ENCODE peak calls at places on chromosome 1, in ten cellular contexts. F is neural crest cell, E is fibroblast of lung, U is tibial artery, J is Calu3, C is hepatocyte, Z is fibroblast of pulmonary artery, T is psoas muscle, Y is nephron progenitor cell, W is cardiac muscle cell. S is an unnamed sample.

GRCh38 chr1:214364335-214364734 is 83.4 kb downstream of the SMYD2 start:
- DNase-seq in W (no peak), T (peak; percentile 49), E (peak; percentile 59), U (peak; percentile 78), J (no peak), C (peak; percentile 16), Z (peak; percentile 45), Y (no peak), F (no peak), S (no peak)

GRCh38 chr1:172466795-172467407 is 23.0 kb upstream of the PIGC start:
- DNase-seq in Z (no peak), C (peak; percentile 48), T (no peak), E (peak; percentile 35), J (peak; percentile 51), W (no peak), Y (no peak), F (no peak), U (no peak), S (no peak)

GRCh38 chr1:205582471-205583291 is 49.1 kb downstream of the ELK4 start:
- DNase-seq in E (no peak), U (peak; percentile 53), Z (no peak), C (no peak), J (no peak), Y (no peak), W (no peak), F (no peak), T (no peak), S (peak; percentile 27)

GRCh38 chr1:5597171-5597864 is 394.9 kb downstream of the NPHP4 start:
- DNase-seq in Z (no peak), J (no peak), Y (no peak), E (no peak), C (peak; percentile 70), T (no peak), U (no peak), F (no peak), W (peak; percentile 11), S (no peak)

GRCh38 chr1:53327183-53327941 is 508 bp downstream of the LRP8 start:
- DNase-seq in C (peak; percentile 46), Z (no peak), J (peak; percentile 41), Y (peak; percentile 70), W (peak; percentile 63), U (peak; percentile 68), F (peak; percentile 63), E (peak; percentile 44), T (no peak), S (peak; percentile 63)

GRCh38 chr1:93332368-93332767 is 13.3 kb upstream of the DR1 start:
- DNase-seq in E (no peak), F (no peak), Y (no peak), J (no peak), C (no peak), U (no peak), W (no peak), T (no peak), Z (no peak), S (no peak)

GRCh38 chr1:179883040-179883501 is 986 bp downstream of the TOR1AIP1 start:
- DNase-seq in W (no peak), T (no peak), E (no peak), F (no peak), U (no peak), Z (no peak), J (no peak), C (no peak), Y (no peak), S (no peak)

GRCh38 chr1:33966346-33967141 is 102.7 kb downstream of the HMGB4 start:
- DNase-seq in F (no peak), Z (no peak), C (no peak), E (peak; percentile 91), J (no peak), T (peak; percentile 20), U (no peak), Y (no peak), W (no peak), S (no peak)

GRCh38 chr1:156647351-156647750 is 5.4 kb downstream of the BCAN start:
- DNase-seq in W (no peak), F (no peak), J (no peak), E (no peak), Z (no peak), T (no peak), Y (no peak), C (no peak), U (no peak), S (no peak)

GRCh38 chr1:98662354-98662665 is 789 bp downstream of the SNX7 start:
- DNase-seq in W (no peak), C (no peak), T (no peak), Y (no peak), U (no peak), Z (peak; percentile 58), J (no peak), E (peak; percentile 63), F (no peak), S (no peak)

GRCh38 chr1:176617881-176618280 is 154.9 kb downstream of the PAPPA2 start:
- DNase-seq in E (peak; percentile 12), Y (no peak), U (no peak), Z (peak; percentile 7), W (no peak), F (no peak), T (no peak), C (no peak), J (no peak), S (no peak)

GRCh38 chr1:9840176-9840575 is 16.4 kb upstream of the CLSTN1 start:
- DNase-seq in E (no peak), C (no peak), T (no peak), U (peak; percentile 16), Z (no peak), Y (no peak), W (no peak), F (no peak), J (no peak), S (peak; percentile 46)

GRCh38 chr1:176017722-176018121 is 189.4 kb downstream of the COP1 start:
- DNase-seq in U (no peak), Y (no peak), J (no peak), Z (no peak), T (no peak), F (no peak), W (no peak), E (no peak), C (no peak), S (no peak)

GRCh38 chr1:153697873-153698647 is 19.6 kb downstream of the NPR1 start:
- DNase-seq in C (no peak), U (peak; percentile 91), F (peak; percentile 18), J (no peak), Y (peak; percentile 28), E (peak; percentile 53), T (peak; percentile 77), W (no peak), Z (peak; percentile 93), S (no peak)

GRCh38 chr1:18890704-18891103 is 11.7 kb downstream of the ALDH4A1 start:
- DNase-seq in U (peak; percentile 85), T (no peak), J (no peak), C (no peak), W (no peak), Z (peak; percentile 26), Y (no peak), E (peak; percentile 62), F (no peak), S (no peak)

DNA sequence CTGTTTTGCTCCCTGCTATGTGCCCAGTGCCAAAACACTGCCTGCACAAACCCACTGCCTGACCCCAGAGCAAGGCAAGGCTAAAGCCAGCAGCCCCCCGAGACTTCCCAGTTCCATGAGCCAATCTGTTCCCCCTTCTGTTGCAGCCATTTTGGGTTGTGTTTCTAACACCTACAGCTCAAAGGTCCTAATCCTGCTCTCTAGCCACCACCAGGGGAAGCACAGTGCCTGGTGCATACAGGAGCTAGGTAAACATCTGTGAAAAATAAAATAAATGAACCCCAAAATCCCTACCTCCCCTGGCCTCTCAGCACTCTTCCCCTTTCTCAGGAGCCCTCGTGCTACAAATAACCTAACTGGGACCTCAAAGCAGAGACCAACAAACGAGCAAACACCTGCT is 190.2 kb downstream of the MATN1 start:
- DNase-seq in F (no peak), Y (no peak), E (no peak), T (no peak), U (no peak), W (no peak), C (no peak), Z (no peak), J (no peak), S (no peak)
- TF ChIP-seq CTCF in F (no peak), Y (no peak), E (no peak), T (no peak), U (no peak), W (no peak), C (no peak), Z (no peak), J (no peak), S (no peak)

GRCh38 chr1:107512836-107513235 is 372.0 kb downstream of the NTNG1 start:
- DNase-seq in Z (no peak), W (no peak), T (no peak), C (no peak), E (no peak), Y (no peak), F (no peak), U (no peak), J (no peak), S (no peak)

GRCh38 chr1:107514841-107515240 is 374.0 kb downstream of the NTNG1 start:
- DNase-seq in T (no peak), C (no peak), W (no peak), E (no peak), J (no peak), Z (no peak), Y (no peak), U (no peak), F (no peak), S (no peak)

GRCh38 chr1:107510347-107510746 is 369.5 kb downstream of the NTNG1 start:
- DNase-seq in W (no peak), U (no peak), Y (no peak), C (no peak), F (no peak), T (no peak), J (no peak), E (no peak), Z (no peak), S (no peak)

GRCh38 chr1:107515702-107516101 is 374.9 kb downstream of the NTNG1 start:
- DNase-seq in C (no peak), Z (no peak), J (no peak), F (no peak), T (no peak), W (no peak), E (no peak), U (no peak), Y (no peak), S (no peak)
- TF ChIP-seq CTCF in C (no peak), Z (no peak), J (no peak), F (no peak), T (no peak), W (no peak), E (no peak), U (no peak), Y (no peak), S (no peak)

DNA sequence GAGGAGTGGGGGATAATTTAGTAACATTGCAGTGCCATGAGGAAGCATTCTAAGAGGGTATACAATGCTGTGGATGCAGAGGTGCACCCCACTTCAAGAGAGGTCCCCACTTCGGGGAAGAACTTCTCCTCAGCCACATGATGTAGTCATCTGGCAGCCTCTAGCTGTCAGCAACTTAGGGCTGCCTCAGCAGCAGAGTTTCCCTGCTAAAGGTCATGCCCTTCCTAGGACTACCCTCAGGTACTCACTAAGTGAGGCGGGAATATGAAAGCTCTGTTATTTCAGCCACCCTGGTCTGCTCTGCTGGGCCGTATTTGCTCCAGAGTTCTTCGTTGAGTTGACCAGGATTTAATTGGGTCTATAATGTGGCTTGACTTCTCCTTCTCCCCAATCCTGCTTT is 41.9 kb upstream of the NGF start:
- DNase-seq in F (no peak), E (no peak), J (no peak), T (no peak), W (peak; percentile 6), Z (no peak), C (no peak), U (no peak), Y (no peak), S (no peak)
- TF ChIP-seq CTCF in F (no peak), E (no peak), J (no peak), T (no peak), W (no peak), Z (no peak), C (no peak), U (no peak), Y (no peak), S (no peak)

GRCh38 chr1:7576946-7577657 is 194.0 kb upstream of the VAMP3 start:
- DNase-seq in Y (peak; percentile 23), F (no peak), Z (peak; percentile 27), C (peak; percentile 33), T (no peak), J (peak; percentile 21), U (peak; percentile 57), W (peak; percentile 37), E (peak; percentile 8), S (peak; percentile 29)
- TF ChIP-seq CTCF in Y (no peak), F (peak; percentile 20), Z (peak; percentile 44), C (peak; percentile 22), T (no peak), J (no peak), U (peak; percentile 12), W (peak; percentile 48), E (peak; percentile 35), S (peak; percentile 34)